ENCODE peak calls at places on chromosomes 5 and 9, in nine cellular contexts. One of them, this sample, is unnamed.

GRCh38 chr5:19928556-19929421 is 59.2 kb downstream of the CDH18 start:
- DNase-seq in fibroblast of the aortic adventitia: peak
- DNase-seq in Peyer's patch: no peak
- DNase-seq in AG04450: peak
- DNase-seq in colonic mucosa: no peak
- DNase-seq in neural crest cell: no peak
- DNase-seq in ovary: no peak
- DNase-seq in cardiac muscle cell: peak
- DNase-seq in SK-N-SH: no peak
- DNase-seq in this sample: no peak

GRCh38 chr9:123438821-123439220 is 82.8 kb downstream of the CRB2 start:
- DNase-seq in colonic mucosa: no peak
- DNase-seq in ovary: no peak
- DNase-seq in cardiac muscle cell: peak
- DNase-seq in AG04450: no peak
- DNase-seq in SK-N-SH: no peak
- DNase-seq in neural crest cell: peak
- DNase-seq in fibroblast of the aortic adventitia: no peak
- DNase-seq in Peyer's patch: no peak
- DNase-seq in this sample: peak

GRCh38 chr5:37631939-37632338 is 207.9 kb downstream of the GDNF start:
- DNase-seq in Peyer's patch: no peak
- DNase-seq in SK-N-SH: no peak
- DNase-seq in colonic mucosa: no peak
- DNase-seq in neural crest cell: no peak
- DNase-seq in ovary: no peak
- DNase-seq in AG04450: no peak
- DNase-seq in cardiac muscle cell: no peak
- DNase-seq in fibroblast of the aortic adventitia: no peak
- DNase-seq in this sample: no peak

GRCh38 chr5:132474881-132475511 is 15.6 kb downstream of the IRF1 start:
- DNase-seq in SK-N-SH: no peak
- DNase-seq in cardiac muscle cell: no peak
- DNase-seq in ovary: peak
- DNase-seq in Peyer's patch: no peak
- DNase-seq in fibroblast of the aortic adventitia: no peak
- DNase-seq in AG04450: no peak
- DNase-seq in colonic mucosa: no peak
- DNase-seq in neural crest cell: no peak
- DNase-seq in this sample: no peak

GRCh38 chr5:174735498-174736350 is 11.3 kb downstream of the MSX2 start:
- DNase-seq in AG04450: no peak
- DNase-seq in ovary: no peak
- DNase-seq in fibroblast of the aortic adventitia: no peak
- DNase-seq in Peyer's patch: no peak
- DNase-seq in cardiac muscle cell: peak
- DNase-seq in SK-N-SH: peak
- DNase-seq in neural crest cell: no peak
- DNase-seq in colonic mucosa: no peak
- DNase-seq in this sample: peak

GRCh38 chr9:126506361-126507317 is 107.1 kb upstream of the LMX1B start:
- DNase-seq in fibroblast of the aortic adventitia: no peak
- DNase-seq in ovary: no peak
- DNase-seq in SK-N-SH: no peak
- DNase-seq in Peyer's patch: no peak
- DNase-seq in cardiac muscle cell: no peak
- DNase-seq in colonic mucosa: no peak
- DNase-seq in AG04450: no peak
- DNase-seq in neural crest cell: no peak
- DNase-seq in this sample: no peak

GRCh38 chr5:56282241-56282640 is 49.1 kb upstream of the ANKRD55 start:
- DNase-seq in neural crest cell: no peak
- DNase-seq in ovary: no peak
- DNase-seq in SK-N-SH: no peak
- DNase-seq in colonic mucosa: no peak
- DNase-seq in Peyer's patch: no peak
- DNase-seq in fibroblast of the aortic adventitia: no peak
- DNase-seq in cardiac muscle cell: no peak
- DNase-seq in AG04450: no peak
- DNase-seq in this sample: no peak

GRCh38 chr9:130837002-130837511 is 2.0 kb downstream of the ABL1 start:
- DNase-seq in ovary: no peak
- DNase-seq in Peyer's patch: no peak
- DNase-seq in cardiac muscle cell: peak
- DNase-seq in fibroblast of the aortic adventitia: peak
- DNase-seq in neural crest cell: no peak
- DNase-seq in SK-N-SH: peak
- DNase-seq in colonic mucosa: peak
- DNase-seq in AG04450: no peak
- DNase-seq in this sample: no peak

GRCh38 chr5:67292201-67292940 is 95.8 kb upstream of the CD180 start:
- DNase-seq in SK-N-SH: no peak
- DNase-seq in cardiac muscle cell: no peak
- DNase-seq in Peyer's patch: no peak
- DNase-seq in AG04450: no peak
- DNase-seq in fibroblast of the aortic adventitia: no peak
- DNase-seq in neural crest cell: no peak
- DNase-seq in colonic mucosa: no peak
- DNase-seq in ovary: no peak
- DNase-seq in this sample: no peak

GRCh38 chr9:97703437-97704326 is 6.5 kb upstream of the XPA start:
- DNase-seq in ovary: no peak
- DNase-seq in SK-N-SH: peak
- DNase-seq in AG04450: no peak
- DNase-seq in Peyer's patch: no peak
- DNase-seq in colonic mucosa: no peak
- DNase-seq in cardiac muscle cell: peak
- DNase-seq in neural crest cell: no peak
- DNase-seq in fibroblast of the aortic adventitia: peak
- DNase-seq in this sample: no peak

GRCh38 chr5:138096997-138097828 is 13.4 kb downstream of the WNT8A start:
- DNase-seq in ovary: no peak
- DNase-seq in neural crest cell: no peak
- DNase-seq in cardiac muscle cell: no peak
- DNase-seq in SK-N-SH: no peak
- DNase-seq in colonic mucosa: no peak
- DNase-seq in fibroblast of the aortic adventitia: no peak
- DNase-seq in AG04450: no peak
- DNase-seq in Peyer's patch: no peak
- DNase-seq in this sample: no peak

GRCh38 chr9:131334568-131335105 is 45.1 kb downstream of the PLPP7 start:
- DNase-seq in AG04450: peak
- DNase-seq in colonic mucosa: peak
- DNase-seq in Peyer's patch: no peak
- DNase-seq in neural crest cell: no peak
- DNase-seq in cardiac muscle cell: no peak
- DNase-seq in ovary: peak
- DNase-seq in SK-N-SH: no peak
- DNase-seq in fibroblast of the aortic adventitia: peak
- DNase-seq in this sample: peak

GRCh38 chr9:135244271-135244691 is 156.8 kb downstream of the OLFM1 start:
- DNase-seq in Peyer's patch: no peak
- DNase-seq in SK-N-SH: no peak
- DNase-seq in AG04450: no peak
- DNase-seq in fibroblast of the aortic adventitia: no peak
- DNase-seq in cardiac muscle cell: no peak
- DNase-seq in ovary: no peak
- DNase-seq in colonic mucosa: no peak
- DNase-seq in neural crest cell: no peak
- DNase-seq in this sample: no peak

GRCh38 chr5:10319202-10319851 is 11.6 kb upstream of the CMBL start:
- DNase-seq in AG04450: no peak
- DNase-seq in cardiac muscle cell: peak
- DNase-seq in SK-N-SH: no peak
- DNase-seq in ovary: peak
- DNase-seq in neural crest cell: no peak
- DNase-seq in fibroblast of the aortic adventitia: peak
- DNase-seq in colonic mucosa: no peak
- DNase-seq in Peyer's patch: no peak
- DNase-seq in this sample: no peak

GRCh38 chr9:134214766-134215394 is 50.5 kb upstream of the RNU6ATAC start:
- DNase-seq in Peyer's patch: no peak
- DNase-seq in neural crest cell: no peak
- DNase-seq in AG04450: no peak
- DNase-seq in SK-N-SH: peak
- DNase-seq in colonic mucosa: no peak
- DNase-seq in cardiac muscle cell: no peak
- DNase-seq in ovary: peak
- DNase-seq in fibroblast of the aortic adventitia: no peak
- DNase-seq in this sample: no peak

GRCh38 chr5:84635235-84636055 is 250.8 kb upstream of the EDIL3 start:
- DNase-seq in SK-N-SH: no peak
- DNase-seq in fibroblast of the aortic adventitia: no peak
- DNase-seq in AG04450: no peak
- DNase-seq in cardiac muscle cell: no peak
- DNase-seq in colonic mucosa: no peak
- DNase-seq in neural crest cell: no peak
- DNase-seq in Peyer's patch: no peak
- DNase-seq in ovary: no peak
- DNase-seq in this sample: no peak

GRCh38 chr5:88892669-88893068 is 9.7 kb upstream of the MEF2C start:
- DNase-seq in ovary: no peak
- DNase-seq in cardiac muscle cell: no peak
- DNase-seq in SK-N-SH: no peak
- DNase-seq in neural crest cell: no peak
- DNase-seq in AG04450: no peak
- DNase-seq in fibroblast of the aortic adventitia: no peak
- DNase-seq in colonic mucosa: no peak
- DNase-seq in Peyer's patch: no peak
- DNase-seq in this sample: no peak

GRCh38 chr5:170576602-170577584 is 73.1 kb downstream of the KCNIP1 start:
- DNase-seq in fibroblast of the aortic adventitia: no peak
- DNase-seq in cardiac muscle cell: no peak
- DNase-seq in AG04450: no peak
- DNase-seq in ovary: no peak
- DNase-seq in Peyer's patch: no peak
- DNase-seq in colonic mucosa: no peak
- DNase-seq in neural crest cell: no peak
- DNase-seq in SK-N-SH: no peak
- DNase-seq in this sample: no peak

GRCh38 chr5:113050606-113051391 is 74.2 kb downstream of the DCP2 start:
- DNase-seq in colonic mucosa: no peak
- DNase-seq in SK-N-SH: no peak
- DNase-seq in AG04450: no peak
- DNase-seq in ovary: no peak
- DNase-seq in Peyer's patch: no peak
- DNase-seq in fibroblast of the aortic adventitia: peak
- DNase-seq in neural crest cell: no peak
- DNase-seq in cardiac muscle cell: peak
- DNase-seq in this sample: no peak

GRCh38 chr5:43973318-43973717 is 370.3 kb downstream of the NNT start:
- DNase-seq in cardiac muscle cell: no peak
- DNase-seq in neural crest cell: no peak
- DNase-seq in AG04450: no peak
- DNase-seq in Peyer's patch: no peak
- DNase-seq in colonic mucosa: no peak
- DNase-seq in fibroblast of the aortic adventitia: peak
- DNase-seq in SK-N-SH: no peak
- DNase-seq in ovary: no peak
- DNase-seq in this sample: no peak

DNA sequence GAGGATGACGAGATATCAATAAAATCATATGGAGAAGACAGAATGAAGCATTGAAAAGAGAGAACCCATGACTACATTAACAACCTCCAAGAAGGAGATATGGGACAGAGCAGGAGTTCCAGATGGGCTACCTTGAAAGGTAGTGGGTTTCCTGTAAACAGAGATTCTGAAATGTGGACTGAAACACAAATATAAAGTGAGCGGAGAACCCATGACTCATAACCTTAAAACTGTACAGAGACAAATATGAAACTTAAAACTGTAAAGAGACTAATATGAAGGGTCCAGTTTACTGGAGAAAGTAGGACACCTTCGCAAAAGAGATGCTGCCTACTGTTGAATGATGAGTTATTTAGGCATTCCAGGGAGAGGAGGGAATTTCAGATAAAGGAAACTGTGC is 383.7 kb downstream of the CAAP1 start:
- DNase-seq in SK-N-SH: no peak
- DNase-seq in AG04450: no peak
- DNase-seq in cardiac muscle cell: no peak
- DNase-seq in fibroblast of the aortic adventitia: no peak
- DNase-seq in colonic mucosa: no peak
- DNase-seq in neural crest cell: no peak
- DNase-seq in Peyer's patch: no peak
- DNase-seq in ovary: no peak
- DNase-seq in this sample: no peak
- TF ChIP-seq CTCF in SK-N-SH: no peak
- TF ChIP-seq CTCF in AG04450: no peak
- TF ChIP-seq CTCF in cardiac muscle cell: no peak
- TF ChIP-seq CTCF in fibroblast of the aortic adventitia: no peak
- TF ChIP-seq CTCF in colonic mucosa: no peak
- TF ChIP-seq CTCF in neural crest cell: no peak
- TF ChIP-seq CTCF in Peyer's patch: no peak
- TF ChIP-seq CTCF in ovary: no peak
- TF ChIP-seq CTCF in this sample: no peak

DNA sequence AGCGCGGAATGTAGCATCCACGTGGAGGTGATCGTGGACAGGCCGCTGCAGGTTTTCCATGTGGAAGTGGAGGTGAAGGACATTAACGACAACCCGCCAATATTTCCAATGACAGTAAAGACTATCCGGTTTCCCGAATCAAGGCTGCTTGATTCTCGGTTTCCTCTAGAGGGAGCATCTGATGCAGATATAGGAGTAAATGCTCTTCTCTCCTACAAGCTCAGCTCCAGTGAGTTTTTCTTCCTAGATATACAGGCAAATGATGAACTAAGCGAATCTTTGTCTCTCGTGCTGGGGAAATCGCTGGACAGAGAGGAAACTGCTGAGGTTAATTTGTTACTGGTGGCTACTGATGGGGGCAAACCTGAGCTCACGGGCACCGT is 598 bp downstream of the PCDHA2 start:
- DNase-seq in AG04450: no peak
- DNase-seq in cardiac muscle cell: no peak
- DNase-seq in neural crest cell: no peak
- DNase-seq in colonic mucosa: no peak
- DNase-seq in Peyer's patch: no peak
- DNase-seq in fibroblast of the aortic adventitia: no peak
- DNase-seq in SK-N-SH: no peak
- DNase-seq in ovary: no peak
- DNase-seq in this sample: no peak
- TF ChIP-seq CTCF in AG04450: peak
- TF ChIP-seq CTCF in cardiac muscle cell: peak
- TF ChIP-seq CTCF in neural crest cell: peak
- TF ChIP-seq CTCF in colonic mucosa: no peak
- TF ChIP-seq CTCF in Peyer's patch: no peak
- TF ChIP-seq CTCF in fibroblast of the aortic adventitia: no peak
- TF ChIP-seq CTCF in SK-N-SH: no peak
- TF ChIP-seq CTCF in ovary: no peak
- TF ChIP-seq CTCF in this sample: no peak

GRCh38 chr5:177347699-177348098 is 3.8 kb downstream of the LMAN2 start:
- DNase-seq in fibroblast of the aortic adventitia: no peak
- DNase-seq in neural crest cell: no peak
- DNase-seq in cardiac muscle cell: no peak
- DNase-seq in SK-N-SH: no peak
- DNase-seq in ovary: no peak
- DNase-seq in Peyer's patch: no peak
- DNase-seq in colonic mucosa: no peak
- DNase-seq in AG04450: no peak
- DNase-seq in this sample: no peak
- TF ChIP-seq CTCF in fibroblast of the aortic adventitia: no peak
- TF ChIP-seq CTCF in neural crest cell: no peak
- TF ChIP-seq CTCF in cardiac muscle cell: no peak
- TF ChIP-seq CTCF in SK-N-SH: no peak
- TF ChIP-seq CTCF in ovary: no peak
- TF ChIP-seq CTCF in Peyer's patch: no peak
- TF ChIP-seq CTCF in colonic mucosa: no peak
- TF ChIP-seq CTCF in AG04450: no peak
- TF ChIP-seq CTCF in this sample: no peak

GRCh38 chr9:2017209-2017458 is 2.0 kb downstream of the SMARCA2 start:
- DNase-seq in Peyer's patch: no peak
- DNase-seq in fibroblast of the aortic adventitia: peak
- DNase-seq in colonic mucosa: no peak
- DNase-seq in ovary: no peak
- DNase-seq in cardiac muscle cell: no peak
- DNase-seq in SK-N-SH: no peak
- DNase-seq in AG04450: no peak
- DNase-seq in neural crest cell: no peak
- DNase-seq in this sample: no peak
- TF ChIP-seq CTCF in Peyer's patch: no peak
- TF ChIP-seq CTCF in fibroblast of the aortic adventitia: no peak
- TF ChIP-seq CTCF in colonic mucosa: no peak
- TF ChIP-seq CTCF in ovary: no peak
- TF ChIP-seq CTCF in cardiac muscle cell: no peak
- TF ChIP-seq CTCF in SK-N-SH: no peak
- TF ChIP-seq CTCF in AG04450: no peak
- TF ChIP-seq CTCF in neural crest cell: no peak
- TF ChIP-seq CTCF in this sample: no peak

This sample was measured in nephron progenitor cell.